ENCODE peak calls at places on chromosomes 2 and 18, in five cellular contexts. U is H9, O is IMR-90, R is mesenchymal stem cell, F is mesendoderm. P is an unnamed sample. For H3K4me1, the result is how much of the 10 kb centered on the place peaks cover.

GRCh38 chr2:118202707-118203303 is 114.5 kb downstream of the INSIG2 start:
- DNase-seq in O (peak), F (peak), R (peak), U (peak), P (no peak)

GRCh38 chr2:101111262-101111838 is 39.8 kb downstream of the TBC1D8 start:
- DNase-seq in R (no peak), U (no peak), F (no peak), O (no peak), P (no peak)

GRCh38 chr2:201273330-201273983 is 13.1 kb downstream of the CASP8 start:
- DNase-seq in R (no peak), F (no peak), O (no peak), U (no peak), P (no peak)

GRCh38 chr2:215845839-215846586 is 167.3 kb downstream of the MREG start:
- DNase-seq in U (no peak), F (no peak), R (no peak), O (no peak), P (no peak)

GRCh38 chr18:44060197-44060596 is 620.5 kb upstream of the SETBP1 start:
- DNase-seq in O (no peak), F (no peak), R (no peak), U (no peak), P (no peak)

GRCh38 chr18:59708988-59709387 is 11.8 kb upstream of the CCBE1 start:
- DNase-seq in F (peak), R (no peak), U (no peak), O (no peak), P (no peak)

GRCh38 chr2:17051558-17051957 is 385.9 kb upstream of the CYRIA start:
- DNase-seq in U (no peak), O (no peak), R (no peak), F (no peak), P (no peak)

GRCh38 chr2:86675611-86676015 is 44.5 kb upstream of the RMND5A start:
- DNase-seq in F (peak), R (no peak), O (no peak), U (peak), P (no peak)

GRCh38 chr2:173672573-173673340 is 292.4 kb downstream of the SP3 start:
- DNase-seq in R (no peak), O (no peak), F (no peak), U (no peak), P (no peak)

GRCh38 chr2:216985658-216986141 is 125.8 kb upstream of the TNP1 start:
- DNase-seq in F (peak), U (peak), O (no peak), R (no peak), P (peak)

GRCh38 chr18:21111351-21112139 is at the start of gene ROCK1:
- DNase-seq in O (peak), F (peak), U (peak), R (peak), P (peak)

GRCh38 chr18:2192562-2192961 is 378.7 kb downstream of the METTL4 start:
- DNase-seq in O (no peak), U (no peak), F (no peak), R (no peak), P (no peak)

GRCh38 chr2:9382604-9383235 is 40.6 kb downstream of the ITGB1BP1 start:
- DNase-seq in F (no peak), U (no peak), O (peak), R (no peak), P (no peak)

GRCh38 chr2:215136669-215137328 is 1.6 kb downstream of the ABCA12 start:
- DNase-seq in U (no peak), R (peak), O (peak), F (peak), P (no peak)

GRCh38 chr18:23281626-23282436 is 146.5 kb downstream of the CABLES1 start:
- DNase-seq in U (peak), F (peak), O (no peak), R (peak), P (no peak)

GRCh38 chr2:238469155-238469554 is 42.4 kb downstream of the ASB1 start:
- DNase-seq in R (no peak), F (no peak), O (no peak), U (no peak), P (no peak)

GRCh38 chr2:227308784-227309183 is 16.3 kb upstream of the MFF start:
- DNase-seq in R (no peak), U (no peak), F (no peak), O (no peak), P (no peak)

GRCh38 chr2:117257369-117257768 is 557.1 kb upstream of the DDX18 start:
- DNase-seq in R (no peak), F (no peak), U (no peak), O (no peak), P (no peak)

GRCh38 chr2:26946841-26947784 is 23.3 kb upstream of the MAPRE3 start:
- DNase-seq in O (peak), U (no peak), F (no peak), R (peak), P (no peak)

GRCh38 chr2:78262713-78263375 is 740.7 kb upstream of the LRRTM4 start:
- DNase-seq in U (no peak), O (no peak), R (no peak), F (no peak), P (no peak)

GRCh38 chr2:168692132-168692762 is 110.2 kb upstream of the NOSTRIN start:
- DNase-seq in O (no peak), U (no peak), R (no peak), F (no peak), P (no peak)

GRCh38 chr2:221569342-221570278 is 2.5 kb downstream of the EPHA4 start:
- DNase-seq in R (no peak), F (peak), U (peak), O (no peak), P (peak)

DNA sequence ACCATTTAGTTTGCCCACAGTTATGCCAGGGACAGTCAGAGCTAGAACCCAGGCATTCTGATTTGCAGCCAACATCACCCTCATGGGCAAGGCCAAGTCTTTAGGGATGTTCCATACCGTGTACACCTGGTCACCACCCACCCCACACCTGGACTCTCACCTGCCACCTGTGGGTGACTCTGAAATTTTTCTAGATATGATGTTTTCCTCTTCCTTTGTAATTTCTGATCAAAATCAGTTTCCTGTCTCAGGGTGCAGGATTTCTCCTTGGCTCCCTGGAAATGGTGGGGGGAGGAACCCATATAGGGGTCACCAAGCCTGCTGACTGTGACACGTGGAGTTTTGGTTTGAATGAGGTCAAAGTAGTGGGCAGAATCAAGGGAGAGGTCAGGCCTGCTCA is 138.2 kb downstream of the ACOXL start:
- DNase-seq in R (no peak), O (no peak), F (no peak), U (no peak), P (no peak)
- H3K4me1 ChIP-seq in R (under half), O (under half), F (under half), U (under half), P (under half)

GRCh38 chr18:56413862-56414261 is 224.5 kb downstream of the TXNL1 start:
- DNase-seq in F (no peak), R (no peak), O (no peak), U (peak), P (no peak)
- H3K18ac ChIP-seq in F (no peak), R (no peak), O (no peak), U (no peak), P (peak)

GRCh38 chr2:127074936-127075335 is 32.0 kb downstream of the BIN1 start:
- DNase-seq in O (no peak), F (no peak), U (no peak), R (no peak), P (no peak)

GRCh38 chr2:127078028-127078427 is 28.9 kb downstream of the BIN1 start:
- DNase-seq in F (no peak), R (no peak), U (no peak), O (no peak), P (no peak)

GRCh38 chr2:127075821-127076220 is 31.1 kb downstream of the BIN1 start:
- DNase-seq in R (no peak), U (no peak), O (no peak), F (no peak), P (no peak)

GRCh38 chr2:127076924-127077323 is 30.0 kb downstream of the BIN1 start:
- DNase-seq in R (no peak), U (no peak), O (no peak), F (no peak), P (no peak)

GRCh38 chr2:127076290-127076689 is 30.7 kb downstream of the BIN1 start:
- DNase-seq in R (no peak), U (no peak), O (no peak), F (no peak), P (no peak)
- H3K4me1 ChIP-seq in R (half or more), U (under half), O (under half), F (under half), P (under half)

GRCh38 chr18:3653263-3653858 is 203.4 kb downstream of the TGIF1 start:
- DNase-seq in R (no peak), U (no peak), F (no peak), O (no peak), P (no peak)

GRCh38 chr18:3654442-3655253 is 204.7 kb downstream of the TGIF1 start:
- DNase-seq in F (no peak), O (no peak), U (no peak), R (no peak), P (no peak)

GRCh38 chr18:3653859-3654441 is 204.0 kb downstream of the TGIF1 start:
- DNase-seq in O (no peak), U (no peak), R (no peak), F (peak), P (no peak)

GRCh38 chr18:3651266-3651665 is 201.3 kb downstream of the TGIF1 start:
- DNase-seq in R (peak), U (no peak), O (no peak), F (no peak), P (no peak)

DNA sequence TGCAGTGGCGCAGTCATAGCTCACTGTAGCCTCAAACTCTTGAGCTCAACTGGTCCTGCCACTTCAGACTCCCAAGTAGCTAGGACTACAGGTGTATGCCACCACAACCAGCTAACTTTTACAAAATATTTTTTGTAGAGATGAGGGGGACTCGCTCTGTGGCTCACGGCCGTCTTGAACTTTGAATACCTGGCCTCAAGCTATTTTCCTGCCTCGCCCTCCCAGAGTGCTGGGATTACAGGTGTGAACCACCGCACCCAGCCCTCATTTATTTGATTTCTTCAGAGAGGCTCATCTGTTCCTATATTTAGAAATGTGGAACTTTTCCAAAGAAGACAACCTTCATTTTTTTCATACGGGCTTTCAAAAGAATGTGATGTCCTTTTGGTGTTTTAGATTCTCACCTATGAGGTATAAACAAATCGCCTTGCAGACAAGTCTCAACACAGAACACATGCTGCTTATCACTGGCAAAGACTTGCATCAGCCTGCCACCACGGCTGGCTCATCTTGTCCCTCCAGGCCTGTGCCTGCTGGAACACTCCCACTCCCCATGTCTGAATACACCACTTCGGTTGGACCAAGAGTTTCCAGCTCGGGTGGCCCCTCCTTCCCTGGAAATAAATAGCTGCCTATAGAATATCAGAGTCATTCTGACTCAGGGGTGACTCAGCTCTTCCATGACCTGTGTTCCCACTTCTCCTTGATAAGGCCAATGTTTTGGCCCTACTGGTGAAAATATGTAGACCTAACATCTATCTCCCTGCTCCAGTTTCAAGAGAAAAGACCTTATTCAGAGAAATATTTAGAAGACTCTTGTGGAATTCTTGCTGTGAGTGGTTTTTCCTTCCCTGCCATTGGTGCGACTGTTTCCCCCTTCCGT is 202.6 kb downstream of the TGIF1 start:
- DNase-seq in R (peak), F (peak), O (peak), U (peak), P (no peak)
- H3K18ac ChIP-seq in R (peak), F (peak), O (peak), U (no peak), P (no peak)

GRCh38 chr18:7605705-7606104 is 38.6 kb downstream of the PTPRM start:
- DNase-seq in F (peak), O (no peak), U (peak), R (no peak), P (no peak)

GRCh38 chr18:7608798-7609197 is 41.7 kb downstream of the PTPRM start:
- DNase-seq in F (no peak), O (peak), U (no peak), R (peak), P (no peak)

GRCh38 chr18:7607535-7608173 is 40.5 kb downstream of the PTPRM start:
- DNase-seq in R (no peak), F (no peak), U (no peak), O (no peak), P (no peak)

GRCh38 chr18:7608174-7608550 is 41.0 kb downstream of the PTPRM start:
- DNase-seq in O (peak), F (no peak), U (no peak), R (no peak), P (no peak)

GRCh38 chr18:7609617-7610016 is 42.5 kb downstream of the PTPRM start:
- DNase-seq in O (no peak), F (peak), U (no peak), R (no peak), P (no peak)
- H3K4me1 ChIP-seq in O (under half), F (under half), U (under half), R (under half), P (under half)

GRCh38 chr2:72712304-72712703 is 113.5 kb downstream of the EXOC6B start:
- DNase-seq in U (no peak), O (no peak), F (no peak), R (no peak), P (no peak)
- H3K18ac ChIP-seq in U (no peak), O (no peak), F (no peak), R (no peak), P (no peak)

DNA sequence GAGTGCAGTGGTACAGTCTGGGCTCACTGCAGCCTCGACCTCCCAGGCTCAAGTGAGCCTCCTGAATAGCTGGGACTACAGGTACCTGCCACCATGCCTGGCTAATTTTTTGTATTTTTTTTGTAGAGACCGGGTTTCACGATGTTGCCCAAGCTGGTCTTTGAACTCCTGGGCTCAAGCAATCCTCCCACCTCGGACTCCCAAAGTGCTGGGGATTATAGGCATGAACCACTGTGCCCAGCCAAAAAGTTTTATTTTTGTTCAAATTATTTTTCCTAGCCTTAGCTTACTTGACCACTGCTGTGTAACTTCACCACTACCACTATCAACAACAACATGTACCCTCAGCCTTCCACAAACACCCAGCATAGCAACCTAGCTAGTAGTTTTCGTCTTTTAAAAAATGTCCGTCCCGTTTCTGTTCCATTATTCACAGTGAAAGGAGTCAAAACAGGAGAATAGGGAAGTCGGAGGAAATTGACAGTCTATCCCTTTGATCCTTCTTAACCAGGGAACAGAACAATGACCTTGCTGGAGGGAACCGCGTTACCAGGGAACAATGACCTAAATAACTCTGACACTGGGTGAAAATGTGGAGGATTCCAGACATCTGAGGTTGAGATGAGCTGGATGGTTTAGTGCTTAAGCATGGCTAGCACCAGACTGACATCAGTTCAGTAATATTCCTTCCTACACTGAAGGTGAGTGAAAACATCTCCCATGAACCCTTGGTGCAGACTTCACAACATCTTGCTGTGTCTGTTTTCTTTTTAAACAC is 69.2 kb upstream of the ARL4C start:
- DNase-seq in O (no peak), R (no peak), U (no peak), F (no peak), P (no peak)
- H3K4me1 ChIP-seq in O (under half), R (under half), U (under half), F (under half), P (under half)

DNA sequence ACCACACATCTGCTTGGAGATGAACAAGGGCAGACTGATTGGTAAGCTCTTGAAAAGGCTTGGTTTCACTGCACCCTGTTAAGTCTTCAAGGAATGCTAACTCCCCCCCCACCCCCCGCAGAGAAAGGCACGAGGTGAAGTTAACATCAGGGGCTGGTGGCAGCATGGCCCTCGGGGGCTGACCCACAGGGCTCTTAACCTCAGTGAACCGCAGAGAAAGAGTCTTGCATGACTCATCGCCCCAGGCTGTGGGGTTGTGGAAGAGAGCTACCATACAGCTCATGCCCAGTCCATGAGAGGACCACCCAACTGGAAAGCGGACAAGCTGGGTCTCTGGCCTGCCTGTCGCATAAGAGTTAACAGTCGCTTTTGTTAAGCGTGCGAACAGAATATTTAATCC is 10.6 kb upstream of the CEP68 start:
- DNase-seq in R (peak), O (peak), F (peak), U (peak), P (peak)
- H3K18ac ChIP-seq in R (no peak), O (no peak), F (no peak), U (no peak), P (no peak)

GRCh38 chr2:218180728-218181127 is 14.0 kb upstream of the CXCR1 start:
- DNase-seq in F (no peak), R (no peak), O (no peak), U (no peak), P (no peak)

GRCh38 chr2:218179782-218180181 is 13.0 kb upstream of the CXCR1 start:
- DNase-seq in R (no peak), F (no peak), U (no peak), O (no peak), P (no peak)
- H3K4me1 ChIP-seq in R (under half), F (under half), U (under half), O (under half), P (under half)

GRCh38 chr2:112255875-112256274 is 1.0 kb upstream of the ZC3H8 start:
- DNase-seq in F (no peak), U (no peak), R (no peak), O (no peak), P (no peak)

GRCh38 chr2:112257575-112257974 is 2.7 kb upstream of the ZC3H8 start:
- DNase-seq in O (peak), F (no peak), U (no peak), R (no peak), P (no peak)

GRCh38 chr2:112256654-112257053 is 1.8 kb upstream of the ZC3H8 start:
- DNase-seq in U (no peak), R (no peak), O (no peak), F (peak), P (no peak)

GRCh38 chr2:112253261-112253807 is 1.5 kb downstream of the ZC3H8 start:
- DNase-seq in O (no peak), U (no peak), R (no peak), F (no peak), P (no peak)

DNA sequence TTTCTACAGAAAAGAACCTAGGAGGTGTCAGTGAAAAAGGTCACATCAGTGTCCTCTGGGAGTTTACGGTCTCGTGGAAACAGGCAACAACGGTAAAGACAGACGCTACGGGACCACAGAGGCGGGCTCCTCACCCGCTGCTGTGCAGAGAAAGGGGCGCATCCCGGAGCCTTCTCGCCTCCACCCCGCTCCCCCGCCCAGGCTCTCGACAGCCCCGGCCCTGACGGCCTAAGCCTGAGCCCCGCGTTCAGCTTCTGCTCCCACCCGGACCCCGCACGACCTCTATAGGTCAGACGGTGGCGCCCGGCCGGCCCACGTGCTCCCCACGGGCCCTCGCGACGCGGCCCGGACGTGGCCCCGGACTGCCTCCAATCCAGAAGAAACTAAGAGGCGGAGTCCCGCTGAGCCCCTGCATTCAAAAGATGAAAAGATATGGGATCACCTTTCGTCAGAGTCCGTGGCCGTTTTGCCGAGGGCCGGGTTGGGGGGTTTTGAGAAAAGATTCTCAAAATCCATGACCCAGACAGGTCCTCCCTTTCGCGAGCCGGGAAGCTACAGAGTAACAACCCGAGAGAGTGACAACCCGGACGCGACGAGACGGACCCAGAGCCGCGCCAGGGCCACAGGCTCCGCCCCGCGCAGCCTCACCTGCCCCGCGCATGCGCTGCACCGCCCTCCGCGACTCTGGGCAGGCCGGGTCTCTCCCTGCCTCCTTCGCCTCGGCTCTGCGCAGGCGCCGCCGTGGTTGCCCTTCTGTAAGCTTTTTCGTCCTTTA is at the start of gene ZC3H8:
- DNase-seq in F (peak), U (peak), O (peak), R (peak), P (peak)
- H3K18ac ChIP-seq in F (peak), U (peak), O (peak), R (peak), P (peak)

P was measured in neuronal stem cell.